ENCODE peak calls at places on chromosome 16, in ten cellular contexts. W is dorsolateral prefrontal cortex; L is OCI-LY7; U is kidney epithelial cell; X is lung; Z is PC-3; F is CD8-positive, alpha-beta T cell; T is lower lobe of right lung; V is IMR-90; B is right lobe of liver. H is an unnamed sample.
A peak's percentile ranks its signal among the peaks of the same experiment; 100 is the strongest.

GRCh38 chr16:86549076-86549892 is 5.8 kb downstream of the MTHFSD start:
- DNase-seq in L (no peak), U (no peak), B (no peak), X (no peak), F (no peak), V (no peak), W (no peak), Z (no peak), T (no peak), H (no peak)

GRCh38 chr16:57260294-57260929 is 15.4 kb downstream of the ARL2BP start:
- DNase-seq in Z (peak; percentile 65), F (no peak), L (peak; percentile 21), W (peak; percentile 67), X (no peak), V (peak; percentile 82), T (peak; percentile 41), U (peak; percentile 71), B (no peak), H (no peak)

GRCh38 chr16:88769617-88770458 is 15.2 kb downstream of the PIEZO1 start:
- DNase-seq in V (no peak), T (peak; percentile 82), B (no peak), Z (peak; percentile 48), W (no peak), U (no peak), L (peak; percentile 75), F (no peak), X (peak; percentile 65), H (no peak)

GRCh38 chr16:53611151-53611802 is 92.4 kb downstream of the RPGRIP1L start:
- DNase-seq in B (no peak), T (no peak), V (no peak), F (no peak), Z (no peak), W (no peak), X (no peak), L (no peak), U (no peak), H (no peak)

GRCh38 chr16:74909665-74910064 is 75.3 kb downstream of the WDR59 start:
- DNase-seq in B (no peak), L (no peak), F (no peak), W (no peak), V (no peak), T (no peak), X (no peak), U (no peak), Z (no peak), H (no peak)

GRCh38 chr16:48576927-48577326 is 33.1 kb downstream of the N4BP1 start:
- DNase-seq in L (no peak), U (no peak), X (no peak), T (no peak), B (no peak), V (peak; percentile 28), F (no peak), Z (peak; percentile 55), W (no peak), H (no peak)

GRCh38 chr16:50765866-50766265 is 24.0 kb downstream of the CYLD start:
- DNase-seq in T (no peak), X (no peak), B (no peak), V (no peak), Z (no peak), F (no peak), W (no peak), L (no peak), U (no peak), H (no peak)

GRCh38 chr16:75567911-75568310 is 1.7 kb downstream of the GABARAPL2 start:
- DNase-seq in X (no peak), B (no peak), U (no peak), F (no peak), W (no peak), V (no peak), L (no peak), T (no peak), Z (no peak), H (no peak)

GRCh38 chr16:57585051-57585687 is 42.7 kb downstream of the ADGRG5 start:
- DNase-seq in L (no peak), T (no peak), V (no peak), Z (no peak), X (no peak), F (no peak), U (no peak), W (no peak), B (no peak), H (no peak)

GRCh38 chr16:89842471-89843408 is 14.5 kb downstream of the SPIRE2 start:
- DNase-seq in B (no peak), T (no peak), Z (peak; percentile 63), X (no peak), U (peak; percentile 65), L (no peak), V (peak; percentile 71), W (no peak), F (no peak), H (no peak)

GRCh38 chr16:89841275-89841674 is 13.0 kb downstream of the SPIRE2 start:
- DNase-seq in X (no peak), U (no peak), L (peak; percentile 44), Z (no peak), W (no peak), T (no peak), V (no peak), F (peak; percentile 60), B (no peak), H (no peak)

GRCh38 chr16:89831810-89832328 is 3.6 kb downstream of the SPIRE2 start:
- DNase-seq in B (no peak), L (no peak), Z (no peak), W (no peak), U (no peak), V (no peak), X (no peak), T (no peak), F (no peak), H (no peak)

GRCh38 chr16:89837014-89837546 is 8.8 kb downstream of the SPIRE2 start:
- DNase-seq in W (no peak), X (no peak), B (no peak), Z (no peak), U (no peak), T (no peak), L (no peak), V (no peak), F (no peak), H (no peak)
- H3K4me3 ChIP-seq in W (no peak overlapping the region), X (no peak overlapping the region), B (peak overlapping the region; percentile 58), Z (no peak overlapping the region), U (no peak overlapping the region), T (peak overlapping the region; percentile 33), L (peak overlapping the region; percentile 49), V (no peak overlapping the region), F (peak overlapping the region; percentile 28), H (no peak overlapping the region)

DNA sequence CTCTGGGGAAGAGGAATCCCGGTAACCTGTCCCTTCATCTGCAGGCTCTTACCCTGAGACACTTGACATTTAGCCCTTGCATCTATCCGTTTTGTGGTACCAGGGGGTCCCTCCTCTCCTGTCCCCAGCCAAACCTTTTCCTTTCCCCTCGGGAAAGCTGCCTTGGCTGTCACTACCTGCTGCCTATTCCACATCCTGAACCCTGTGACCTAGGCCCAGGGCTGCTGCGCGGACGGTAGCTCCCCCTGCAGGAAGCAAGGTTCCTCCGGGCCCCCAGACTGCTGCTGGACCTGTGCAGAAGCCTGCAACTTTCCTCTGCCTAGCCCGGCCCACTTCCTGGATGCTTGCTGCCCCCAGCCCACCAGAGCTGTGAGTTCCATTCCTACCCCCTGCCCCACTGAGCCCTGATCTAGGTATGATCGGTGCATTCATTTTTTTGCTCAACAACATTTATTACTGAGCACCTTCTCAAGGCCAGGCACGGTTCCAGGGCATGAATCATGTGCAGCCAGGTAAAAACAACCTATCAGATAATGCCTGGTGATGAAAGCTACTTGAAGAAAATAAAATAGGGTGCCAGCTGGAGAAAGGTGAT is 10.5 kb upstream of the ALDOA start:
- DNase-seq in W (no peak), V (no peak), Z (peak; percentile 58), B (no peak), F (no peak), L (peak; percentile 63), U (no peak), T (peak; percentile 56), X (no peak), H (no peak)
- TF ChIP-seq CTCF in W (peak; percentile 35), V (peak; percentile 35), Z (peak; percentile 64), B (peak; percentile 44), F (peak; percentile 46), L (peak; percentile 85), U (peak; percentile 83), T (peak; percentile 43), X (peak; percentile 5), H (peak; percentile 75)

DNA sequence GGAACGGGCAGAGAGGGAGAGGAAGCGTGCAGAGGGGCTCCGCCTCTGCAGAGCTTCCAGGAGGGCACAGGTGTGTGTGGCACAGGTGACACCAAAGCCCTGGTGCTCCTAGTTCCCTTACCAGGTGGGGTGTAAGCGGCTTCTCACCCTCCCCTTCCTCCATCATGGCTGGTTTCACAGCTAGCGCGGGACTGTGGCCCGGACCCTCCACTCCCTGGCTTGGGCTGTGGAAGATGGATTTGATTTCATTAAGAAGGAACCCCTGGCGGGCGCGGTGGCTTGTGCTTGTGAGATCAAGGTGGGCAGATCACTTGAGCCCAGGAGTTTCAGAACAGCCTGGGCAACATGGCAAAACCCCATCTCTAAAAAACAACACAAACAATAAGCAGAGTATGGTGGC is 241.2 kb upstream of the GSE1 start:
- DNase-seq in B (no peak), X (no peak), U (no peak), T (no peak), V (no peak), Z (no peak), F (no peak), W (no peak), L (no peak), H (no peak)
- H3K4me3 ChIP-seq in B (no peak overlapping the region), X (no peak overlapping the region), U (no peak overlapping the region), T (peak overlapping the region; percentile 34), V (no peak overlapping the region), Z (no peak overlapping the region), F (no peak overlapping the region), W (no peak overlapping the region), L (no peak overlapping the region), H (no peak overlapping the region)

DNA sequence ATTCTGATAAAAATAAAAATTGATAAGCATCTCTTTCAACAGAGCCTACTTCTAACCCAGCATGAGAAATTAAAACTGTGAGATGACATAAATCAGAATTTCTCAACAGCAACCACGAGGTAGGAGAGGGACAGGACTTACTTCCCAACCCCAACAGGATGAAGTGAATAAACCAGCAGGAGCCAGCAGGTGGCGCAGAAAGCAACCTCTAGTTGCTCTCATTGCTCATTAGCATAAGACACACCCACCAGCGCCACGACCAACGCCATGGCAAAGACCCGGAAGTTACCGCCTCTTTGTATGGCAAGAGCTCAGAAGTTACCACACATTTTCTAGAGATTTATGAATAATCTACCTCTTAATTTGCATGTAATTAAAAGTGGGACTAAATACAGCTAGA is 189.4 kb upstream of the CDH8 start:
- DNase-seq in B (peak; percentile 83), U (peak; percentile 4), W (peak; percentile 66), Z (peak; percentile 75), X (peak; percentile 61), T (peak; percentile 77), L (peak; percentile 13), F (no peak), V (no peak), H (peak; percentile 18)
- TF ChIP-seq CTCF in B (peak; percentile 60), U (peak; percentile 51), W (peak; percentile 75), Z (peak; percentile 60), X (no peak), T (peak; percentile 34), L (peak; percentile 75), F (no peak), V (no peak), H (peak; percentile 63)